ENCODE peak calls at places on chromosomes 3 and 15, in seven cellular contexts. V, S, T, M, G, P and B are unnamed samples.

GRCh38 chr15:83379574-83379973 is 67.6 kb upstream of the SH3GL3 start:
- DNase-seq in T (no peak), G (peak), P (peak), V (no peak), M (peak), S (no peak), B (no peak)

GRCh38 chr3:14424711-14425573 is 22.5 kb downstream of the SLC6A6 start:
- DNase-seq in T (no peak), V (no peak), S (no peak), P (no peak), G (peak), M (no peak), B (peak)

GRCh38 chr15:45471151-45471550 is 51.4 kb downstream of the SLC30A4 start:
- DNase-seq in V (no peak), M (no peak), T (no peak), P (no peak), S (no peak), G (no peak), B (no peak)

GRCh38 chr15:43346305-43346704 is 15.9 kb upstream of the LCMT2 start:
- DNase-seq in S (no peak), M (peak), P (no peak), V (no peak), T (no peak), G (peak), B (no peak)

GRCh38 chr3:117130222-117130621 is 420.6 kb downstream of the TUSC7 start:
- DNase-seq in S (no peak), P (no peak), V (no peak), G (no peak), T (no peak), M (peak), B (peak)

GRCh38 chr3:186638259-186638658 is 1.9 kb upstream of the FETUB start:
- DNase-seq in S (no peak), M (no peak), G (no peak), P (no peak), V (no peak), T (no peak), B (no peak)

GRCh38 chr3:121252676-121253075 is 293.1 kb downstream of the POLQ start:
- DNase-seq in T (no peak), G (no peak), P (no peak), V (no peak), S (no peak), M (no peak), B (no peak)

GRCh38 chr15:25368855-25369254 is 70.0 kb downstream of the UBE3A start:
- DNase-seq in T (no peak), P (no peak), G (no peak), M (peak), S (no peak), V (no peak), B (peak)

GRCh38 chr15:46416544-46416943 is 781.7 kb downstream of the SQOR start:
- DNase-seq in T (no peak), G (no peak), S (no peak), M (peak), P (no peak), V (no peak), B (no peak)

GRCh38 chr3:11570251-11570650 is 73.5 kb downstream of the VGLL4 start:
- DNase-seq in G (no peak), V (no peak), M (no peak), P (peak), S (peak), T (no peak), B (no peak)

GRCh38 chr3:17307889-17308288 is 423.1 kb downstream of the PLCL2 start:
- DNase-seq in V (no peak), T (no peak), M (no peak), G (no peak), P (no peak), S (no peak), B (no peak)

GRCh38 chr3:14839236-14839635 is 20.5 kb downstream of the FGD5 start:
- DNase-seq in P (no peak), S (no peak), V (no peak), G (no peak), T (no peak), M (no peak), B (no peak)

GRCh38 chr15:34890424-34890823 is 79.1 kb downstream of the AQR start:
- DNase-seq in G (no peak), S (no peak), M (no peak), P (peak), V (no peak), T (no peak), B (no peak)

GRCh38 chr3:58411036-58411435 is 22.6 kb downstream of the PDHB start:
- DNase-seq in G (no peak), T (no peak), P (no peak), S (no peak), V (no peak), M (no peak), B (no peak)

GRCh38 chr3:124246366-124246765 is 254.4 kb upstream of the ROPN1 start:
- DNase-seq in G (no peak), P (no peak), M (no peak), T (no peak), V (no peak), S (no peak), B (peak)

GRCh38 chr3:156611870-156612494 is 57.1 kb upstream of the SSR3 start:
- DNase-seq in T (no peak), V (no peak), P (no peak), S (no peak), M (no peak), G (no peak), B (no peak)

GRCh38 chr3:197749315-197749600 is 425 bp upstream of the FYTTD1 start:
- DNase-seq in P (peak), G (peak), M (peak), V (no peak), S (no peak), T (no peak), B (peak)

GRCh38 chr3:188266581-188267274 is 112.8 kb downstream of the LPP start:
- DNase-seq in S (no peak), P (peak), G (peak), T (peak), V (peak), M (peak), B (peak)

GRCh38 chr15:72231847-72232461 is 964 bp upstream of the PKM start:
- DNase-seq in P (peak), S (no peak), G (peak), V (peak), M (peak), T (peak), B (peak)

GRCh38 chr15:57306944-57307411 is 69.3 kb upstream of the CGNL1 start:
- DNase-seq in P (no peak), S (no peak), T (no peak), V (peak), M (no peak), G (no peak), B (no peak)

DNA sequence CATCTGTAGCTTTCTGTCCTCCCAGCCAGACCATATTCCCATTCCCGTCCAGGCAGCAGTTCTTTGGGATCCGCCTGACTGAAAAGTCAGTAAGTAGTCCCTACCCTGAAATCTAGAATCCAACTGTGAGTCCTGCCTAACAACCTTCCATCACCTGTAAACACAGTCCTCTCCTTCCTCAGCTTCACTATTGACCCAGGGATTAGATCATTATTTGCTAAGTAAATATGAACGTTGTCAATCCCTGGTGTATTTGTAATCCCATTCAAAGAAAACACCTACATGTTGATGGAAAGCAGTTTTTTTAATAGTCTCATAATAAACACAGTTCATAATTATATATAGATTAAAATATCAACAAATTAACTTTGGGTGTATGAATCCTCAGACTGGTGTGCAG is 732 bp downstream of the SAXO2 start:
- DNase-seq in V (no peak), M (no peak), T (no peak), P (no peak), G (peak), S (no peak), B (no peak)
- H3K4me3 ChIP-seq in V (peak), M (peak), T (peak), P (peak), G (peak), S (peak), B (peak)

GRCh38 chr3:60841355-60841754 is 409.9 kb downstream of the FHIT start:
- DNase-seq in T (no peak), G (peak), V (no peak), S (no peak), M (peak), P (peak), B (peak)

GRCh38 chr3:60835796-60836195 is 415.5 kb downstream of the FHIT start:
- DNase-seq in M (no peak), T (no peak), V (no peak), P (no peak), G (no peak), S (no peak), B (no peak)

DNA sequence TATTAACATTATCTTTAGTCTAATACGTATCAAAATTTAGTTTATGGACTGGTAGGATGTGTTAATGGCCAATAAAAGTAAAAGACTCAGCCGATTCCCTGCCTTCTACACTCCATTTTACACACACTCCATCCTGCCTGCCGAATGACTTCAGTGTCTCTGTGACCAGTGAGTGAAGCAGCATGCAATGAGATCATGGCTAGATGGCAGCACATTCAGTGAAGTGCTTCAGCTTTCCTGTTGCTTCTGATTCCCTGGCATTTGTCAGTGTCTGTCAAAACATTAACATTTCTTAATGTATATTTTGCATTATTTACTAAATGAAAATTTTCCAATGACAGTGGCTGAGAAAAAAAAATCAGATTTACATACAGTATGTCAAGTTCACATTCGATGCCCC is 412.0 kb downstream of the FHIT start:
- DNase-seq in G (peak), V (no peak), M (no peak), T (no peak), P (peak), S (no peak), B (no peak)
- TF ChIP-seq CTCF in G (peak), V (no peak), M (no peak), T (no peak), P (no peak), S (no peak), B (no peak)

GRCh38 chr15:62047278-62047847 is 12.9 kb downstream of the VPS13C start:
- DNase-seq in G (no peak), M (no peak), P (no peak), V (no peak), T (no peak), S (no peak), B (no peak)
- H3K4me3 ChIP-seq in G (no peak), M (no peak), P (no peak), V (no peak), T (no peak), S (no peak), B (no peak)

GRCh38 chr3:179655236-179655635 is 2.4 kb downstream of the USP13 start:
- DNase-seq in G (no peak), P (no peak), M (no peak), S (no peak), T (no peak), V (no peak), B (no peak)

GRCh38 chr3:179651687-179652466 is 963 bp upstream of the USP13 start:
- DNase-seq in M (no peak), T (no peak), S (no peak), V (no peak), G (no peak), P (no peak), B (no peak)

GRCh38 chr3:179653106-179653776 is 401 bp downstream of the USP13 start:
- DNase-seq in G (peak), M (peak), T (peak), S (peak), P (peak), V (peak), B (peak)

GRCh38 chr3:179653777-179654117 is 907 bp downstream of the USP13 start:
- DNase-seq in T (no peak), S (no peak), M (no peak), P (no peak), G (no peak), V (no peak), B (no peak)

GRCh38 chr3:179652467-179653105 is at the start of gene USP13:
- DNase-seq in G (peak), V (peak), P (peak), M (peak), T (peak), S (peak), B (peak)
- TF ChIP-seq CTCF in G (no peak), V (no peak), P (no peak), M (no peak), T (no peak), S (no peak), B (no peak)

DNA sequence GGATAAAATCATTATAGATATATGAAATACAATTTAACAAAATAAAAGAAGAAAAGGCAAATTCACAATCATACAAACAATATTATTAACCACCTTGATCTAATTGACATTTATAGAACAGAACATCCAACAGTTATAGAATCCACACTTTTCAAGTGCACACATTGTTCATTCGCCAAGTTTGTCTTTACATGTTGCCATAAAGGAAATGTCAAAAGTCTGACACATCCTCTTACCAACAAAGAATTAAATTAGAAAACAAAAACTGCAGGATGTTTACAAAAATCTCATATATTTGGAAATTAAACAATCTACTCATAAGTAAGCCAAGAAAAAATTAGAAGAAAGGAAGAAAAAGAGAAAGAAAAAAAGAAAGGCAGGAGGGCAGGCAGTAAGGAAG is 909.2 kb upstream of the EPHA6 start:
- DNase-seq in P (no peak), G (peak), S (no peak), T (no peak), V (peak), M (peak), B (no peak)
- H3K4me3 ChIP-seq in P (no peak), G (no peak), S (no peak), T (no peak), V (no peak), M (no peak), B (no peak)